ENCODE peak calls at places on chromosomes 16 and 17, in four cellular contexts. C is tibial nerve, J is uterus, L is lower lobe of right lung. D is an unnamed sample. For H3K9me3, the result is how much of the 10 kb centered on the place peaks cover.

GRCh38 chr17:79789943-79790804 is 6.7 kb downstream of the CBX8 start:
- DNase-seq in C (no peak), J (no peak), L (peak), D (no peak)

GRCh38 chr16:66662445-66663194 is 33.9 kb downstream of the CMTM4 start:
- DNase-seq in C (no peak), J (no peak), L (no peak), D (no peak)

GRCh38 chr17:19409509-19409908 is 1.5 kb upstream of the RNF112 start:
- DNase-seq in C (no peak), J (no peak), L (no peak), D (no peak)

GRCh38 chr17:48526986-48527741 is 3.6 kb downstream of the HOXB1 start:
- DNase-seq in C (no peak), J (no peak), L (no peak), D (no peak)

GRCh38 chr16:8108991-8109509 is 481.3 kb downstream of the TMEM114 start:
- DNase-seq in C (no peak), J (no peak), L (no peak), D (no peak)

GRCh38 chr17:31074772-31075538 is 19.8 kb upstream of the NF1 start:
- DNase-seq in C (no peak), J (no peak), L (no peak), D (no peak)

GRCh38 chr17:35088647-35088910 is 25.1 kb upstream of the RFFL start:
- DNase-seq in C (no peak), J (peak), L (peak), D (no peak)

GRCh38 chr17:58541249-58541648 is 26.8 kb upstream of the MTMR4 start:
- DNase-seq in C (no peak), J (no peak), L (no peak), D (no peak)

GRCh38 chr16:85611455-85612190 is 1.5 kb upstream of the GSE1 start:
- DNase-seq in C (peak), J (peak), L (peak), D (peak)

GRCh38 chr17:69655902-69656301 is 241.4 kb downstream of the MAP2K6 start:
- DNase-seq in C (no peak), J (no peak), L (no peak), D (no peak)

GRCh38 chr17:28570716-28571254 is 539 bp downstream of the PIGS start:
- DNase-seq in C (no peak), J (no peak), L (peak), D (peak)

GRCh38 chr17:63275318-63275967 is 170.7 kb downstream of the CYB561 start:
- DNase-seq in C (no peak), J (no peak), L (no peak), D (no peak)

GRCh38 chr16:22321340-22322001 is 24.3 kb downstream of the POLR3E start:
- DNase-seq in C (peak), J (peak), L (peak), D (peak)

GRCh38 chr17:17214646-17215436 is 8.7 kb upstream of the PLD6 start:
- DNase-seq in C (no peak), J (no peak), L (no peak), D (no peak)

GRCh38 chr16:57265850-57266530 is 18.5 kb downstream of the PLLP start:
- DNase-seq in C (peak), J (no peak), L (peak), D (no peak)

GRCh38 chr17:48589831-48590602 is at the start of gene HOXB3:
- DNase-seq in C (no peak), J (no peak), L (no peak), D (no peak)

GRCh38 chr17:40360091-40360490 is 4.4 kb downstream of the GJD3 start:
- DNase-seq in C (no peak), J (no peak), L (peak), D (no peak)

GRCh38 chr17:68094481-68095078 is 59.0 kb downstream of the KPNA2 start:
- DNase-seq in C (no peak), J (no peak), L (no peak), D (no peak)

GRCh38 chr16:12900599-12901203 is 697 bp upstream of the SHISA9 start:
- DNase-seq in C (no peak), J (no peak), L (no peak), D (no peak)

GRCh38 chr17:28883967-28884702 is 13.4 kb downstream of the FLOT2 start:
- DNase-seq in C (no peak), J (no peak), L (no peak), D (no peak)

GRCh38 chr17:59505610-59506276 is 59.7 kb upstream of the DHX40 start:
- DNase-seq in C (no peak), J (no peak), L (no peak), D (no peak)

GRCh38 chr17:34623856-34624766 is 44.7 kb downstream of the TMEM132E start:
- DNase-seq in C (no peak), J (no peak), L (no peak), D (no peak)

GRCh38 chr17:50218771-50219315 is 17.4 kb upstream of the COL1A1 start:
- DNase-seq in C (no peak), J (peak), L (no peak), D (no peak)

GRCh38 chr16:14186007-14186953 is 115.2 kb downstream of the MRTFB start:
- DNase-seq in C (no peak), J (peak), L (no peak), D (no peak)

GRCh38 chr17:78793415-78793814 is 11.3 kb upstream of the CYTH1 start:
- DNase-seq in C (no peak), J (no peak), L (peak), D (no peak)

GRCh38 chr16:12083625-12084024 is 107.1 kb downstream of the SNX29 start:
- DNase-seq in C (no peak), J (no peak), L (no peak), D (no peak)

GRCh38 chr17:43515641-43516040 is 30.5 kb downstream of the ETV4 start:
- DNase-seq in C (no peak), J (no peak), L (no peak), D (no peak)

GRCh38 chr16:15440852-15441251 is 6.5 kb downstream of the BMERB1 start:
- DNase-seq in C (no peak), J (no peak), L (no peak), D (no peak)

DNA sequence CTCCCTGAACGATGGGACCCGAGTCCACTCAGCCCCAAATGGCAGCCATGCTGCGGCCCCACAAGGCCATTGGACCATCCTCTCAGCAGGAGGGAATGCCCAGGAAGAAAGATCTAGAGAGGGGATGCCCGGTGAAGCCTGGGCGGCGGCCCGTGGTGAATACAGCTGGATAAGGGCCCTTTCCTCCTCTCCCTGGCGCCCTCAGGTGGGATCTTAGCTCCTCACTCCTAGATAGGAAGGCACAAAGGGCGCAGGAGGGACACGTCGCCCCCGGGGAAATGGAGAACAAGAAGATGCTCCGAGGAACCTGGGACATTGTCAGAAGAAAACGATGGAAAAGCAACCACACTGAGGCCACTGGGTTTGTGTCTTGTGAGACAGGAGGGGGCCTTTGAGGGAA is 2.5 kb downstream of the CD300C start:
- DNase-seq in C (no peak), J (no peak), L (peak), D (no peak)
- H3K9me3 ChIP-seq in C (under half), J (under half), L (under half), D (under half)

GRCh38 chr17:8439681-8440080 is 4.0 kb downstream of the NDEL1 start:
- DNase-seq in C (no peak), J (no peak), L (no peak), D (no peak)

GRCh38 chr17:8444506-8444905 is 8.8 kb downstream of the NDEL1 start:
- DNase-seq in C (no peak), J (no peak), L (no peak), D (no peak)

GRCh38 chr17:8441690-8442089 is 6.0 kb downstream of the NDEL1 start:
- DNase-seq in C (no peak), J (no peak), L (no peak), D (no peak)

GRCh38 chr17:8443756-8444155 is 8.1 kb downstream of the NDEL1 start:
- DNase-seq in C (no peak), J (no peak), L (no peak), D (no peak)

GRCh38 chr17:8442310-8442709 is 6.6 kb downstream of the NDEL1 start:
- DNase-seq in C (no peak), J (no peak), L (no peak), D (no peak)
- H3K27ac ChIP-seq in C (no peak), J (no peak), L (no peak), D (no peak)

GRCh38 chr17:64599827-64600226 is 62.3 kb downstream of the SMURF2 start:
- DNase-seq in C (no peak), J (no peak), L (no peak), D (no peak)

GRCh38 chr17:64598672-64599071 is 63.4 kb downstream of the SMURF2 start:
- DNase-seq in C (no peak), J (no peak), L (no peak), D (no peak)

GRCh38 chr17:64596988-64597387 is 65.1 kb downstream of the SMURF2 start:
- DNase-seq in C (no peak), J (no peak), L (no peak), D (no peak)

GRCh38 chr17:64599187-64599676 is 62.9 kb downstream of the SMURF2 start:
- DNase-seq in C (no peak), J (no peak), L (peak), D (peak)

DNA sequence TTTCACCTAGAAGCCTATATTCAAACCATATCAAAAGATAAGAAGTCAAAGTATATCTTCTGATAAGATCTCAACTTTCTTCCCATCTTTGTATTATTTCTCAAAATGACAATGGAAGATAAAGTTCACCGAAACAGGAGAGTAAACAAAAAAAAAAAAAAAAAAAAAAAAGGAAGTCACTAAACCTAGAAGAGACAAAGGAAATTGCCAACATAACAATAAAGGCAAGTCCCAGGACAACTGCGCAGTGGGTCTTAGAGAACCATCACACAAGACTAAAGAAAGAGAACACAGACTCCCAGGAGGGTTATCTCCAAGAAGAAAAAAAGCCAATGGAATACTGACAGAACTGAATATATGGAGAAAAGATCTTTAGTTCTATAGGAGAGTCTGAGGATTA is 65.7 kb downstream of the SMURF2 start:
- DNase-seq in C (no peak), J (no peak), L (no peak), D (no peak)
- H3K9me3 ChIP-seq in C (under half), J (under half), L (under half), D (under half)

GRCh38 chr16:70380919-70381603 is 34.4 kb downstream of the DDX19A start:
- DNase-seq in C (peak), J (peak), L (peak), D (peak)
- H3K27ac ChIP-seq in C (peak), J (peak), L (peak), D (peak)

GRCh38 chr16:10405386-10405939 is 19.6 kb downstream of the ATF7IP2 start:
- DNase-seq in C (no peak), J (no peak), L (no peak), D (no peak)
- H3K9me3 ChIP-seq in C (under half), J (under half), L (under half), D (under half)

GRCh38 chr17:45790296-45790922 is 6.3 kb downstream of the CRHR1 start:
- DNase-seq in C (no peak), J (peak), L (no peak), D (no peak)

GRCh38 chr17:45789874-45790273 is 5.8 kb downstream of the CRHR1 start:
- DNase-seq in C (no peak), J (no peak), L (no peak), D (no peak)

GRCh38 chr17:45791935-45792334 is 7.8 kb downstream of the CRHR1 start:
- DNase-seq in C (no peak), J (no peak), L (no peak), D (no peak)

GRCh38 chr17:45792437-45792836 is 8.3 kb downstream of the CRHR1 start:
- DNase-seq in C (no peak), J (no peak), L (no peak), D (no peak)

GRCh38 chr17:45791041-45791582 is 7.0 kb downstream of the CRHR1 start:
- DNase-seq in C (no peak), J (peak), L (no peak), D (no peak)
- H3K27ac ChIP-seq in C (no peak), J (peak), L (no peak), D (no peak)

DNA sequence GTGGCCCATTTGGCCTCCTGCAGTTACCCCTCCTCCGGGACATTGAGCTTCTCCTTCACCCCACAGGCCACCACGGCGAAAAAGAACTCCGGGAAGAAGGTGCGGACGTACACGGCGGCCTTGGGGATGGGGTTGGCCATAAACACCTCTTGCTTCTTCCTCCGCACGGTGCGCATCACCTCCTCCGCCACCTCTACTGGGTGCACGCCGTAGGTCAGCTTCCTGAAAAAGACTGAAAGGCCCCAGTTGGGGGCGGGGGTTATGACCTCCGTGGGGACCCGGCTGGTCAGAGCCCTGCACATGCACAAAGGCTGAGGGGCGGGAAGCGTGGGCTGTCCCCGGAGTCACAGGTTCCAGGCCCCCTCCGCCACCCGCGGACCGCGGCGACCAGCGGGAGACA is 19.9 kb downstream of the DHRS7C start:
- DNase-seq in C (no peak), J (no peak), L (no peak), D (no peak)
- H3K9me3 ChIP-seq in C (under half), J (under half), L (under half), D (under half)

GRCh38 chr16:70476272-70477020 is 22.1 kb downstream of the FCSK start:
- DNase-seq in C (no peak), J (no peak), L (no peak), D (no peak)
- H3K27ac ChIP-seq in C (no peak), J (no peak), L (no peak), D (no peak)

GRCh38 chr17:21134559-21134958 is 7.8 kb downstream of the DHRS7B start:
- DNase-seq in C (no peak), J (no peak), L (no peak), D (no peak)
- H3K9me3 ChIP-seq in C (under half), J (under half), L (under half), D (under half)

GRCh38 chr17:47120521-47121095 is 68.5 kb downstream of the CDC27 start:
- DNase-seq in C (no peak), J (no peak), L (no peak), D (no peak)
- H3K27ac ChIP-seq in C (no peak), J (no peak), L (no peak), D (no peak)

D was measured in CD8-positive, alpha-beta memory T cell.